ENCODE peak calls at places on chromosomes 7 and 10, in nine cellular contexts. One of them, this sample, is unnamed.

GRCh38 chr7:93165447-93165846 is 17.3 kb upstream of the SAMD9L start:
- DNase-seq in psoas muscle: no peak
- DNase-seq in naive thymus-derived CD4-positive, alpha-beta T cell: no peak
- DNase-seq in spleen: no peak
- DNase-seq in OCI-LY7: peak
- DNase-seq in IMR-90: peak
- DNase-seq in choroid plexus epithelial cell: no peak
- DNase-seq in uterus: no peak
- DNase-seq in right lobe of liver: no peak
- DNase-seq in this sample: no peak

GRCh38 chr7:35848728-35849127 is 47.9 kb downstream of the SEPTIN7 start:
- DNase-seq in spleen: no peak
- DNase-seq in psoas muscle: no peak
- DNase-seq in uterus: no peak
- DNase-seq in right lobe of liver: no peak
- DNase-seq in choroid plexus epithelial cell: peak
- DNase-seq in naive thymus-derived CD4-positive, alpha-beta T cell: no peak
- DNase-seq in IMR-90: no peak
- DNase-seq in OCI-LY7: no peak
- DNase-seq in this sample: no peak

GRCh38 chr10:127715782-127716378 is 21.1 kb upstream of the FOXI2 start:
- DNase-seq in OCI-LY7: peak
- DNase-seq in spleen: no peak
- DNase-seq in choroid plexus epithelial cell: peak
- DNase-seq in right lobe of liver: no peak
- DNase-seq in IMR-90: no peak
- DNase-seq in psoas muscle: no peak
- DNase-seq in naive thymus-derived CD4-positive, alpha-beta T cell: no peak
- DNase-seq in uterus: no peak
- DNase-seq in this sample: no peak

GRCh38 chr10:97185326-97186058 is at the start of gene SLIT1:
- DNase-seq in spleen: peak
- DNase-seq in choroid plexus epithelial cell: no peak
- DNase-seq in OCI-LY7: no peak
- DNase-seq in naive thymus-derived CD4-positive, alpha-beta T cell: no peak
- DNase-seq in psoas muscle: no peak
- DNase-seq in right lobe of liver: no peak
- DNase-seq in IMR-90: no peak
- DNase-seq in uterus: no peak
- DNase-seq in this sample: no peak

GRCh38 chr10:104928733-104929132 is 287.6 kb downstream of the SORCS3 start:
- DNase-seq in spleen: no peak
- DNase-seq in uterus: no peak
- DNase-seq in naive thymus-derived CD4-positive, alpha-beta T cell: no peak
- DNase-seq in psoas muscle: no peak
- DNase-seq in choroid plexus epithelial cell: no peak
- DNase-seq in OCI-LY7: no peak
- DNase-seq in IMR-90: no peak
- DNase-seq in right lobe of liver: no peak
- DNase-seq in this sample: no peak

GRCh38 chr7:78175330-78175729 is 376.8 kb downstream of the PHTF2 start:
- DNase-seq in naive thymus-derived CD4-positive, alpha-beta T cell: no peak
- DNase-seq in psoas muscle: no peak
- DNase-seq in choroid plexus epithelial cell: no peak
- DNase-seq in right lobe of liver: no peak
- DNase-seq in spleen: no peak
- DNase-seq in uterus: no peak
- DNase-seq in IMR-90: no peak
- DNase-seq in OCI-LY7: no peak
- DNase-seq in this sample: no peak

GRCh38 chr7:7369134-7369533 is 166.5 kb downstream of the COL28A1 start:
- DNase-seq in right lobe of liver: no peak
- DNase-seq in OCI-LY7: no peak
- DNase-seq in psoas muscle: no peak
- DNase-seq in IMR-90: no peak
- DNase-seq in spleen: no peak
- DNase-seq in choroid plexus epithelial cell: no peak
- DNase-seq in naive thymus-derived CD4-positive, alpha-beta T cell: no peak
- DNase-seq in uterus: no peak
- DNase-seq in this sample: no peak

GRCh38 chr7:27171636-27172387 is 2.3 kb downstream of the HOXA10 start:
- DNase-seq in choroid plexus epithelial cell: no peak
- DNase-seq in spleen: peak
- DNase-seq in uterus: peak
- DNase-seq in OCI-LY7: no peak
- DNase-seq in right lobe of liver: no peak
- DNase-seq in IMR-90: no peak
- DNase-seq in psoas muscle: peak
- DNase-seq in naive thymus-derived CD4-positive, alpha-beta T cell: no peak
- DNase-seq in this sample: no peak

GRCh38 chr10:50447691-50448090 is 176.1 kb downstream of the SGMS1 start:
- DNase-seq in right lobe of liver: no peak
- DNase-seq in naive thymus-derived CD4-positive, alpha-beta T cell: no peak
- DNase-seq in spleen: no peak
- DNase-seq in IMR-90: peak
- DNase-seq in choroid plexus epithelial cell: no peak
- DNase-seq in OCI-LY7: no peak
- DNase-seq in uterus: no peak
- DNase-seq in psoas muscle: no peak
- DNase-seq in this sample: no peak

GRCh38 chr10:123154943-123155505 is 822 bp downstream of the BUB3 start:
- DNase-seq in naive thymus-derived CD4-positive, alpha-beta T cell: no peak
- DNase-seq in IMR-90: peak
- DNase-seq in OCI-LY7: no peak
- DNase-seq in uterus: no peak
- DNase-seq in right lobe of liver: no peak
- DNase-seq in spleen: no peak
- DNase-seq in psoas muscle: no peak
- DNase-seq in choroid plexus epithelial cell: peak
- DNase-seq in this sample: peak

GRCh38 chr10:98391578-98391991 is 23.4 kb downstream of the PYROXD2 start:
- DNase-seq in IMR-90: peak
- DNase-seq in spleen: no peak
- DNase-seq in choroid plexus epithelial cell: no peak
- DNase-seq in OCI-LY7: peak
- DNase-seq in right lobe of liver: no peak
- DNase-seq in naive thymus-derived CD4-positive, alpha-beta T cell: no peak
- DNase-seq in psoas muscle: peak
- DNase-seq in uterus: no peak
- DNase-seq in this sample: no peak

GRCh38 chr10:57300718-57301117 is 939.7 kb upstream of the ZWINT start:
- DNase-seq in uterus: no peak
- DNase-seq in spleen: no peak
- DNase-seq in psoas muscle: no peak
- DNase-seq in choroid plexus epithelial cell: no peak
- DNase-seq in right lobe of liver: no peak
- DNase-seq in naive thymus-derived CD4-positive, alpha-beta T cell: no peak
- DNase-seq in OCI-LY7: no peak
- DNase-seq in IMR-90: no peak
- DNase-seq in this sample: no peak

GRCh38 chr7:139914306-139914747 is 85.3 kb downstream of the TBXAS1 start:
- DNase-seq in psoas muscle: no peak
- DNase-seq in OCI-LY7: no peak
- DNase-seq in naive thymus-derived CD4-positive, alpha-beta T cell: no peak
- DNase-seq in spleen: no peak
- DNase-seq in uterus: no peak
- DNase-seq in IMR-90: peak
- DNase-seq in right lobe of liver: no peak
- DNase-seq in choroid plexus epithelial cell: peak
- DNase-seq in this sample: no peak

GRCh38 chr10:45592432-45592831 is 80.1 kb downstream of the ZFAND4 start:
- DNase-seq in naive thymus-derived CD4-positive, alpha-beta T cell: peak
- DNase-seq in IMR-90: no peak
- DNase-seq in OCI-LY7: no peak
- DNase-seq in uterus: no peak
- DNase-seq in right lobe of liver: no peak
- DNase-seq in psoas muscle: no peak
- DNase-seq in spleen: no peak
- DNase-seq in choroid plexus epithelial cell: no peak
- DNase-seq in this sample: no peak

GRCh38 chr7:95723583-95724180 is 48.7 kb upstream of the DYNC1I1 start:
- DNase-seq in OCI-LY7: peak
- DNase-seq in IMR-90: peak
- DNase-seq in naive thymus-derived CD4-positive, alpha-beta T cell: no peak
- DNase-seq in psoas muscle: no peak
- DNase-seq in right lobe of liver: no peak
- DNase-seq in choroid plexus epithelial cell: peak
- DNase-seq in spleen: no peak
- DNase-seq in uterus: no peak
- DNase-seq in this sample: no peak

GRCh38 chr10:115827180-115827579 is 445.8 kb downstream of the GFRA1 start:
- DNase-seq in psoas muscle: peak
- DNase-seq in OCI-LY7: no peak
- DNase-seq in spleen: no peak
- DNase-seq in naive thymus-derived CD4-positive, alpha-beta T cell: no peak
- DNase-seq in IMR-90: peak
- DNase-seq in uterus: no peak
- DNase-seq in right lobe of liver: no peak
- DNase-seq in choroid plexus epithelial cell: no peak
- DNase-seq in this sample: no peak

GRCh38 chr10:55464083-55464482 is 663.1 kb upstream of the PCDH15 start:
- DNase-seq in uterus: no peak
- DNase-seq in IMR-90: no peak
- DNase-seq in choroid plexus epithelial cell: no peak
- DNase-seq in psoas muscle: no peak
- DNase-seq in spleen: no peak
- DNase-seq in right lobe of liver: no peak
- DNase-seq in OCI-LY7: no peak
- DNase-seq in naive thymus-derived CD4-positive, alpha-beta T cell: no peak
- DNase-seq in this sample: no peak

GRCh38 chr10:115049957-115050356 is 43.2 kb upstream of the ATRNL1 start:
- DNase-seq in right lobe of liver: no peak
- DNase-seq in OCI-LY7: no peak
- DNase-seq in uterus: no peak
- DNase-seq in spleen: no peak
- DNase-seq in choroid plexus epithelial cell: peak
- DNase-seq in naive thymus-derived CD4-positive, alpha-beta T cell: no peak
- DNase-seq in IMR-90: peak
- DNase-seq in psoas muscle: no peak
- DNase-seq in this sample: no peak

GRCh38 chr7:156566812-156567549 is 73.6 kb upstream of the RNF32 start:
- DNase-seq in spleen: no peak
- DNase-seq in right lobe of liver: no peak
- DNase-seq in IMR-90: no peak
- DNase-seq in psoas muscle: no peak
- DNase-seq in naive thymus-derived CD4-positive, alpha-beta T cell: no peak
- DNase-seq in OCI-LY7: no peak
- DNase-seq in uterus: no peak
- DNase-seq in choroid plexus epithelial cell: no peak
- DNase-seq in this sample: no peak

GRCh38 chr10:101050206-101051069 is 11.4 kb upstream of the KAZALD1 start:
- DNase-seq in choroid plexus epithelial cell: peak
- DNase-seq in right lobe of liver: peak
- DNase-seq in IMR-90: no peak
- DNase-seq in spleen: peak
- DNase-seq in uterus: no peak
- DNase-seq in naive thymus-derived CD4-positive, alpha-beta T cell: peak
- DNase-seq in OCI-LY7: peak
- DNase-seq in psoas muscle: peak
- DNase-seq in this sample: no peak
- H3K4me3 ChIP-seq in choroid plexus epithelial cell: peak
- H3K4me3 ChIP-seq in right lobe of liver: peak
- H3K4me3 ChIP-seq in IMR-90: peak
- H3K4me3 ChIP-seq in spleen: peak
- H3K4me3 ChIP-seq in uterus: no peak
- H3K4me3 ChIP-seq in naive thymus-derived CD4-positive, alpha-beta T cell: no peak
- H3K4me3 ChIP-seq in OCI-LY7: peak
- H3K4me3 ChIP-seq in psoas muscle: peak
- H3K4me3 ChIP-seq in this sample: peak

DNA sequence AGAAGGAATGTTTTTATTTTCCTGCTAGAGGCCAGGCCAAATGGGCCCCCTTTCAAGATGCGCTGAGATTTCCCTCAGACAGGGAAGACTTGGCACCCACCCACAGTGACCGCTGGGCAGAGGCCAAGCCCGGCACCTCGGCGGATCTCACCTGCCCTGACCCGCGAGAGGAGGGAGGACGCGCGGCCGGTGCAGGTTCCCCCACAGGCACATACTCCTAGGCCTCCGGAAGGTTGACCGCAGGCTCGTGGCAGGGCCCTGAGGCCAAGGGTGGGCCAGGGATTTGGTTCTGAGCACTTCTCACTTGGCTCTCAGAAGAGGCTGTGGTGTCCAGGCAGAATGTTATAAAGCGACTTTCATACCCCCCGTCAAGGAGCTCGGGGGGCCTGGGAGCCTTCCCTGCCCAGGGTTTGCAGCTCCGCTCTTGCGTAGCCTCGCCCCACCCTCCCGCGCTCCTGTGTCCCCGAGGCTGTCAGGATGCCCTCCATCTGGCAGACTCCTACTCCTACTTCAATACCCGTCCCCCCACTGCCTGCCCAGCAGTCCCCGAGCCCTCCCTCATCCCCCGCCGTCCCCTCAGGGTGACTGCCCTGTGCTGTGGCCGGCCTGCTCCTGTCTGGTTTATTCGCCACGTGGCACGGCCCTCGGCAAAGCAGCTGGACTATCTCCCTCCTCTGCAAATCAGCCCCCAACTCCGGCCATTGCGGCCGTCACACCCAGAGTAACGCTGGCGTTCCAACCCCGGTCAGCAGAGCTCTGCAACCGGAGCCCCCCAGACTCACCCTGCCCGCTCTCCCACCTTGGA is 50.6 kb upstream of the PDGFA start:
- DNase-seq in right lobe of liver: no peak
- DNase-seq in uterus: no peak
- DNase-seq in spleen: no peak
- DNase-seq in psoas muscle: no peak
- DNase-seq in OCI-LY7: no peak
- DNase-seq in choroid plexus epithelial cell: no peak
- DNase-seq in naive thymus-derived CD4-positive, alpha-beta T cell: no peak
- DNase-seq in IMR-90: no peak
- DNase-seq in this sample: no peak
- H3K4me3 ChIP-seq in right lobe of liver: no peak
- H3K4me3 ChIP-seq in uterus: no peak
- H3K4me3 ChIP-seq in spleen: no peak
- H3K4me3 ChIP-seq in psoas muscle: no peak
- H3K4me3 ChIP-seq in OCI-LY7: no peak
- H3K4me3 ChIP-seq in choroid plexus epithelial cell: no peak
- H3K4me3 ChIP-seq in naive thymus-derived CD4-positive, alpha-beta T cell: no peak
- H3K4me3 ChIP-seq in IMR-90: no peak
- H3K4me3 ChIP-seq in this sample: no peak

GRCh38 chr7:151114151-151115090 is 28.1 kb downstream of the AGAP3 start:
- DNase-seq in spleen: no peak
- DNase-seq in OCI-LY7: no peak
- DNase-seq in IMR-90: no peak
- DNase-seq in uterus: no peak
- DNase-seq in psoas muscle: no peak
- DNase-seq in choroid plexus epithelial cell: peak
- DNase-seq in right lobe of liver: no peak
- DNase-seq in naive thymus-derived CD4-positive, alpha-beta T cell: no peak
- DNase-seq in this sample: no peak
- H3K4me3 ChIP-seq in spleen: peak
- H3K4me3 ChIP-seq in OCI-LY7: no peak
- H3K4me3 ChIP-seq in IMR-90: no peak
- H3K4me3 ChIP-seq in uterus: no peak
- H3K4me3 ChIP-seq in psoas muscle: peak
- H3K4me3 ChIP-seq in choroid plexus epithelial cell: peak
- H3K4me3 ChIP-seq in right lobe of liver: no peak
- H3K4me3 ChIP-seq in naive thymus-derived CD4-positive, alpha-beta T cell: no peak
- H3K4me3 ChIP-seq in this sample: peak

DNA sequence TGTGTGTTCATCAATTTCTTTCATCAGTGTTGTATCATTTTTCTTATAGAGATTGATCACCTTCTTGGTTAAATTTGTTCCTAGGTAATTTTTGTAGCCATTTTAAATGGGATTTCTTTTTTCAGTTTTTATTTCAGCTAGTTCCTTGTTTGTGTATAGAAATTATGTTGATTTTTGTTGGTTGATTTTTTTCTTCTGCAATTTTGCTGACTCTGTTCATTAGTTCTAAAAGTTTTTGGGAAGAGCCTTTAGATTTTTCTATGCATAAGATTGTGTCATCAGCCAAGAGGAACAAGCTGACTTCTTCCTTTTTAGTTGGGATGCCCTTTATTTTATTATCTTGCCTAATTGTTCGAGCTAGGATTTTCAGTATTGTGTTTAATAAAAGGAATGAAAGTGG is 222.1 kb upstream of the TEX47 start:
- DNase-seq in naive thymus-derived CD4-positive, alpha-beta T cell: no peak
- DNase-seq in spleen: no peak
- DNase-seq in choroid plexus epithelial cell: no peak
- DNase-seq in OCI-LY7: no peak
- DNase-seq in uterus: no peak
- DNase-seq in psoas muscle: no peak
- DNase-seq in right lobe of liver: no peak
- DNase-seq in IMR-90: no peak
- DNase-seq in this sample: no peak
- H3K4me3 ChIP-seq in naive thymus-derived CD4-positive, alpha-beta T cell: no peak
- H3K4me3 ChIP-seq in spleen: no peak
- H3K4me3 ChIP-seq in choroid plexus epithelial cell: no peak
- H3K4me3 ChIP-seq in OCI-LY7: no peak
- H3K4me3 ChIP-seq in uterus: no peak
- H3K4me3 ChIP-seq in psoas muscle: no peak
- H3K4me3 ChIP-seq in right lobe of liver: no peak
- H3K4me3 ChIP-seq in IMR-90: no peak
- H3K4me3 ChIP-seq in this sample: no peak

This sample was measured in coronary artery.